ENCODE peak calls at places on chromosomes 6 and 20, in eight cellular contexts. R, O, M, L, X, N, G and S are unnamed samples.

GRCh38 chr6:112400282-112400681 is 53.2 kb downstream of the RFPL4B start:
- DNase-seq in M (no peak), L (no peak), N (no peak), O (no peak), X (no peak), G (no peak), R (no peak), S (no peak)

GRCh38 chr6:119237177-119237715 is 112.3 kb downstream of the MAN1A1 start:
- DNase-seq in M (no peak), R (no peak), L (no peak), O (no peak), X (no peak), G (no peak), N (no peak), S (no peak)

GRCh38 chr20:17663486-17663885 is 18.6 kb downstream of the RRBP1 start:
- DNase-seq in X (no peak), G (no peak), O (no peak), L (no peak), M (no peak), N (no peak), R (no peak), S (no peak)

GRCh38 chr20:23510000-23510590 is 19.2 kb downstream of the CST8 start:
- DNase-seq in R (no peak), M (no peak), O (no peak), X (no peak), N (no peak), L (no peak), G (no peak), S (no peak)

GRCh38 chr6:39289490-39289889 is 24.7 kb downstream of the KCNK17 start:
- DNase-seq in M (no peak), G (no peak), L (no peak), O (no peak), N (no peak), X (no peak), R (no peak), S (no peak)

GRCh38 chr20:7411075-7411474 is 529.2 kb downstream of the HAO1 start:
- DNase-seq in O (no peak), N (no peak), G (no peak), M (no peak), L (no peak), R (no peak), X (no peak), S (no peak)

GRCh38 chr6:161079566-161080262 is 88.1 kb downstream of the MAP3K4 start:
- DNase-seq in X (no peak), O (peak; percentile 13), N (no peak), L (no peak), G (no peak), M (peak; percentile 46), R (no peak), S (peak; percentile 59)

GRCh38 chr6:106564476-106564875 is 64.8 kb downstream of the RTN4IP1 start:
- DNase-seq in L (no peak), M (no peak), O (no peak), R (no peak), X (no peak), G (no peak), N (no peak), S (no peak)

GRCh38 chr6:117506180-117506835 is 23.8 kb downstream of the DCBLD1 start:
- DNase-seq in N (no peak), M (no peak), X (no peak), L (no peak), G (no peak), R (no peak), O (no peak), S (peak; percentile 81)

GRCh38 chr6:135995160-135995898 is 143.8 kb downstream of the PDE7B start:
- DNase-seq in M (no peak), G (no peak), O (peak; percentile 47), N (no peak), L (no peak), R (peak; percentile 12), X (no peak), S (peak; percentile 45)

GRCh38 chr6:168093071-168093505 is 14.1 kb upstream of the FRMD1 start:
- DNase-seq in N (no peak), M (no peak), L (peak; percentile 45), X (no peak), G (no peak), O (no peak), R (no peak), S (no peak)

GRCh38 chr6:109292983-109293586 is 89.2 kb downstream of the CD164 start:
- DNase-seq in G (no peak), X (no peak), L (no peak), O (no peak), M (no peak), R (no peak), N (no peak), S (no peak)

GRCh38 chr6:74749211-74750142 is 456.4 kb downstream of the COL12A1 start:
- DNase-seq in X (no peak), L (no peak), R (no peak), M (no peak), G (no peak), N (no peak), O (no peak), S (no peak)

GRCh38 chr6:72861059-72861458 is 239.2 kb downstream of the KCNQ5 start:
- DNase-seq in R (no peak), N (no peak), L (no peak), X (no peak), O (no peak), M (no peak), G (no peak), S (no peak)

GRCh38 chr6:72864236-72864635 is 242.4 kb downstream of the KCNQ5 start:
- DNase-seq in O (no peak), L (no peak), R (no peak), G (no peak), N (no peak), M (no peak), X (no peak), S (no peak)

GRCh38 chr6:72861935-72862432 is 240.1 kb downstream of the KCNQ5 start:
- DNase-seq in G (no peak), X (no peak), R (peak; percentile 36), O (no peak), L (no peak), M (no peak), N (no peak), S (peak; percentile 86)

GRCh38 chr6:72864799-72865198 is 242.9 kb downstream of the KCNQ5 start:
- DNase-seq in R (no peak), M (no peak), N (no peak), X (no peak), O (no peak), L (no peak), G (no peak), S (no peak)

DNA sequence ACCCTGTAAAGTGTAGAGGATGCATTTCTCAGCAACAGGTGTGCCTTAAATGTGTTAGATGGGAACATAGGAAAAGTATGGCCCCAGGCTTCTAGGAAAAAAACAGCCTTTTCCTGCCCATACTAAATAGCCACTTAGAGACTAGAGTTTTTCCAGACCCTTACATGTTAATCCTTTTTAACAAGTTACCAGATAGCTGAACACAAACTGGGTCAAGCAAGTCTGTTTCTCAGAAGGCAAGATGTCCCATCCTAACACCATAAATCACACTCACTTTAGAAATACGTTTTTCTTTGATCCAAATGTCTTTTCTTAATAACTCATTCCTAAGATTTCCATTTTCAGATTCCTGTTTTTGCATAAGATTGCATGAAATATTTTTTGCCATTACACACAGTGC is 241.2 kb downstream of the KCNQ5 start:
- DNase-seq in X (no peak), R (no peak), M (no peak), N (no peak), G (no peak), O (no peak), L (no peak), S (no peak)
- H3K9me3 ChIP-seq in X (no peaks in the 10 kb centered on the region), R (no peaks in the 10 kb centered on the region), M (no peaks in the 10 kb centered on the region), N (no peaks in the 10 kb centered on the region), G (no peaks in the 10 kb centered on the region), O (no peaks in the 10 kb centered on the region), L (no peaks in the 10 kb centered on the region), S (no peaks in the 10 kb centered on the region)

GRCh38 chr20:21512634-21513180 is 1.2 kb downstream of the NKX2-2 start:
- DNase-seq in G (no peak), R (no peak), X (no peak), O (no peak), N (no peak), M (no peak), L (no peak), S (peak; percentile 45)

GRCh38 chr20:21514553-21515251 is 838 bp upstream of the NKX2-2 start:
- DNase-seq in M (no peak), X (peak; percentile 93), N (no peak), O (no peak), L (no peak), G (no peak), R (no peak), S (peak; percentile 28)

GRCh38 chr20:21511850-21512633 is 1.8 kb downstream of the NKX2-2 start:
- DNase-seq in M (no peak), G (no peak), O (no peak), X (peak; percentile 68), R (no peak), N (no peak), L (no peak), S (peak; percentile 63)

GRCh38 chr20:21513881-21514540 is at the start of gene NKX2-2:
- DNase-seq in R (no peak), G (no peak), O (no peak), M (no peak), N (no peak), X (peak; percentile 72), L (no peak), S (peak; percentile 64)

GRCh38 chr20:21513181-21513663 is 642 bp downstream of the NKX2-2 start:
- DNase-seq in X (peak; percentile 44), O (no peak), R (no peak), L (no peak), N (no peak), M (no peak), G (no peak), S (no peak)
- H3K9me3 ChIP-seq in X (no peaks in the 10 kb centered on the region), O (peaks cover 11% of the 10 kb centered on the region), R (no peaks in the 10 kb centered on the region), L (no peaks in the 10 kb centered on the region), N (no peaks in the 10 kb centered on the region), M (no peaks in the 10 kb centered on the region), G (no peaks in the 10 kb centered on the region), S (no peaks in the 10 kb centered on the region)

DNA sequence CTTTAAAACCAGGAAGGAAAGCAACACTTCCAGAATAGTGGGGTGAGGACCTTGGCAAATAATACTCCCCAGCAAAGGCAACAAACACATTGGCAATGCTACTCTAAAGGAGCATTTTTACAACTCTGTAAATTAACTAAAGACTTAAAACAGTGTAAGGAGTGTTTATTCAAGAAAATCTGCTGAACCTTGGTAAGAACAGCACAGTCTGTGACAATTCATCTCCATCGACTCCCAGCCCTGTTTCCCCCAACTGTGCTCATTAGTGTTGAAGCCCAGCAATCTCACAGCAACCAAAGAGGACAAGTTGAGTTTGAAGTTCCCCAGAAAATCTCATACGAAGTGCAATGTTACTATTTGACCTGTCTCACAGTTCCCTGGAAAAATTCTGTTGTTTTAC is 884.9 kb downstream of the C6orf118 start:
- DNase-seq in R (no peak), N (no peak), M (no peak), X (no peak), G (no peak), L (no peak), O (no peak), S (no peak)
- H3K9me3 ChIP-seq in R (no peaks in the 10 kb centered on the region), N (no peaks in the 10 kb centered on the region), M (no peaks in the 10 kb centered on the region), X (peaks cover 25% of the 10 kb centered on the region), G (no peaks in the 10 kb centered on the region), L (peaks cover 12% of the 10 kb centered on the region), O (peaks cover 27% of the 10 kb centered on the region), S (no peaks in the 10 kb centered on the region)

DNA sequence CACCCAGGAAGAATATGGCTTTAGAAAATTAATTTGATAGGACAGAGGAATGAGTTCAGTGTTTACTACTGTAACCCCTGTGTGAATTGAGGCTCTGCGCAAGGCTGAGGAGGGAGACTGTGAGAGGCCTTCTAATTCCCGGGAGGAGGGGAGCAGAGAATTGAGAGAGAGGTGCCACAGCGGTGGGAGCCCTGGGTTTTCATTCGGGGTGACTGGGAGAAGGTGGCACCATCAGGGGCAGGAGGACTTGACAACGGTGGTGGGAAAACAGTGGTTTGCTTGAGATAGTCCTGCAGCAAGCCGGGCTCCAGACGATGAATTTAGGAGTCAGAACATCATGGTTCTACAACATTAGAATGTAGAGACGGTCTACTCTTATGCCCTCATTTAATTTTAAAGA is 9.2 kb downstream of the DUSP22 start:
- DNase-seq in N (no peak), M (no peak), G (no peak), X (no peak), O (no peak), L (no peak), R (no peak), S (no peak)
- H3K9me3 ChIP-seq in N (no peaks in the 10 kb centered on the region), M (no peaks in the 10 kb centered on the region), G (no peaks in the 10 kb centered on the region), X (peaks cover 84% of the 10 kb centered on the region), O (peaks cover 63% of the 10 kb centered on the region), L (no peaks in the 10 kb centered on the region), R (no peaks in the 10 kb centered on the region), S (no peaks in the 10 kb centered on the region)